ENCODE peak calls at places on chromosomes 2 and 18, in nine cellular contexts. P is left cardiac atrium; K is naive thymus-derived CD8-positive, alpha-beta T cell; D is KG1; T is brain microvascular endothelial cell; A is kidney tubule cell; Y is Daoy; S is AG08396; E is NCI-H1092. R is an unnamed sample.

GRCh38 chr2:37897511-37897910 is 27.6 kb upstream of the RMDN2 start:
- DNase-seq in P (no peak), K (no peak), D (no peak), T (no peak), A (peak), Y (no peak), S (no peak), E (no peak), R (no peak)

GRCh38 chr2:117470311-117471095 is 344.0 kb upstream of the DDX18 start:
- DNase-seq in P (no peak), K (no peak), D (peak), T (no peak), A (peak), Y (no peak), S (no peak), E (peak), R (no peak)

GRCh38 chr2:43082111-43082877 is 144.1 kb downstream of the ZFP36L2 start:
- DNase-seq in P (peak), K (peak), D (no peak), T (peak), A (peak), Y (peak), S (peak), E (no peak), R (no peak)

GRCh38 chr2:4964579-4964978 is 727.6 kb upstream of the SOX11 start:
- DNase-seq in P (no peak), K (no peak), D (no peak), T (no peak), A (no peak), Y (no peak), S (no peak), E (no peak), R (no peak)

GRCh38 chr18:23752796-23753195 is 63.5 kb downstream of the LAMA3 start:
- DNase-seq in P (no peak), K (no peak), D (no peak), T (no peak), A (no peak), Y (no peak), S (no peak), E (no peak), R (no peak)

GRCh38 chr2:234556848-234557573 is 60.1 kb upstream of the ARL4C start:
- DNase-seq in P (no peak), K (no peak), D (no peak), T (peak), A (peak), Y (peak), S (peak), E (no peak), R (no peak)

GRCh38 chr2:238869293-238870124 is 21.6 kb downstream of the TWIST2 start:
- DNase-seq in P (no peak), K (peak), D (no peak), T (no peak), A (no peak), Y (no peak), S (no peak), E (no peak), R (no peak)

GRCh38 chr2:42095923-42096408 is 48.1 kb downstream of the PKDCC start:
- DNase-seq in P (peak), K (peak), D (peak), T (peak), A (peak), Y (peak), S (no peak), E (peak), R (peak)

GRCh38 chr2:144541411-144541810 is 21.5 kb upstream of the ZEB2 start:
- DNase-seq in P (no peak), K (no peak), D (no peak), T (no peak), A (peak), Y (no peak), S (no peak), E (no peak), R (no peak)

GRCh38 chr2:96072746-96073145 is 38.0 kb upstream of the GPAT2 start:
- DNase-seq in P (no peak), K (no peak), D (no peak), T (no peak), A (no peak), Y (no peak), S (no peak), E (no peak), R (no peak)

GRCh38 chr18:79320216-79320615 is 75.5 kb upstream of the NFATC1 start:
- DNase-seq in P (no peak), K (no peak), D (no peak), T (no peak), A (no peak), Y (no peak), S (no peak), E (no peak), R (no peak)

GRCh38 chr2:208224802-208225201 is 30.1 kb downstream of the IDH1 start:
- DNase-seq in P (no peak), K (no peak), D (no peak), T (no peak), A (peak), Y (peak), S (peak), E (no peak), R (no peak)

GRCh38 chr2:240733803-240734495 is 42.3 kb downstream of the AQP12A start:
- DNase-seq in P (no peak), K (no peak), D (no peak), T (no peak), A (no peak), Y (no peak), S (no peak), E (no peak), R (no peak)

GRCh38 chr2:154912215-154912614 is 213.7 kb downstream of the KCNJ3 start:
- DNase-seq in P (no peak), K (no peak), D (no peak), T (no peak), A (no peak), Y (no peak), S (no peak), E (no peak), R (no peak)

GRCh38 chr18:51537487-51537886 is 340.0 kb upstream of the MEX3C start:
- DNase-seq in P (peak), K (no peak), D (no peak), T (peak), A (peak), Y (no peak), S (no peak), E (peak), R (no peak)

GRCh38 chr18:74451148-74451547 is 6.0 kb downstream of the DIPK1C start:
- DNase-seq in P (no peak), K (no peak), D (no peak), T (no peak), A (no peak), Y (no peak), S (no peak), E (no peak), R (no peak)

GRCh38 chr2:159684796-159685195 is 27.5 kb upstream of the MARCHF7 start:
- DNase-seq in P (no peak), K (no peak), D (no peak), T (peak), A (peak), Y (peak), S (peak), E (no peak), R (no peak)

GRCh38 chr18:24072743-24073142 is 58.2 kb downstream of the TTC39C start:
- DNase-seq in P (no peak), K (no peak), D (no peak), T (no peak), A (no peak), Y (no peak), S (no peak), E (no peak), R (no peak)

GRCh38 chr2:190636362-190636761 is 12.5 kb upstream of the NAB1 start:
- DNase-seq in P (no peak), K (no peak), D (no peak), T (peak), A (peak), Y (peak), S (peak), E (no peak), R (no peak)

GRCh38 chr2:231464576-231465540 is 574 bp upstream of the NCL start:
- DNase-seq in P (peak), K (peak), D (peak), T (peak), A (peak), Y (peak), S (peak), E (peak), R (peak)

GRCh38 chr2:23530909-23531276 is 145.9 kb downstream of the KLHL29 start:
- DNase-seq in P (no peak), K (no peak), D (no peak), T (no peak), A (no peak), Y (no peak), S (no peak), E (no peak), R (no peak)

GRCh38 chr2:145100301-145100700 is 580.4 kb upstream of the ZEB2 start:
- DNase-seq in P (no peak), K (no peak), D (no peak), T (no peak), A (no peak), Y (no peak), S (no peak), E (no peak), R (no peak)

GRCh38 chr2:201413143-201413542 is 38.1 kb downstream of the TRAK2 start:
- DNase-seq in P (no peak), K (no peak), D (no peak), T (no peak), A (no peak), Y (no peak), S (no peak), E (no peak), R (no peak)

GRCh38 chr2:189648846-189649529 is 12.3 kb upstream of the ASNSD1 start:
- DNase-seq in P (no peak), K (no peak), D (no peak), T (no peak), A (no peak), Y (no peak), S (peak), E (no peak), R (no peak)

GRCh38 chr2:45649457-45649854 is 2.0 kb upstream of the PRKCE start:
- DNase-seq in P (no peak), K (no peak), D (no peak), T (no peak), A (peak), Y (peak), S (peak), E (no peak), R (no peak)

GRCh38 chr2:168515502-168515901 is 59.4 kb downstream of the CERS6 start:
- DNase-seq in P (no peak), K (no peak), D (no peak), T (peak), A (peak), Y (no peak), S (peak), E (no peak), R (no peak)

GRCh38 chr2:102356741-102357140 is 1.1 kb downstream of the IL18R1 start:
- DNase-seq in P (no peak), K (no peak), D (no peak), T (no peak), A (no peak), Y (no peak), S (no peak), E (no peak), R (no peak)

GRCh38 chr2:128503358-128504241 is 184.9 kb upstream of the HS6ST1 start:
- DNase-seq in P (no peak), K (no peak), D (no peak), T (no peak), A (no peak), Y (no peak), S (no peak), E (no peak), R (no peak)

GRCh38 chr2:232699110-232699509 is 2.0 kb downstream of the GIGYF2 start:
- DNase-seq in P (no peak), K (no peak), D (no peak), T (no peak), A (no peak), Y (no peak), S (no peak), E (no peak), R (no peak)

GRCh38 chr2:134411279-134411827 is 157.5 kb downstream of the MGAT5 start:
- DNase-seq in P (no peak), K (no peak), D (no peak), T (no peak), A (no peak), Y (no peak), S (no peak), E (peak), R (no peak)

GRCh38 chr2:96933528-96933927 is 52.9 kb downstream of the FAM178B start:
- DNase-seq in P (no peak), K (no peak), D (no peak), T (no peak), A (no peak), Y (no peak), S (no peak), E (peak), R (no peak)

GRCh38 chr2:172233947-172234715 is 131.4 kb upstream of the DLX2 start:
- DNase-seq in P (no peak), K (no peak), D (no peak), T (no peak), A (no peak), Y (no peak), S (no peak), E (no peak), R (no peak)

R was measured in activated T-helper 9 cell treated with anti-CD3 and anti-CD28 coated beads, Interleukin-2, amount 50 U/mL, for 16 hours.